ENCODE peak calls at places on chromosomes 12 and 14, in nine cellular contexts. One of them, this sample, is unnamed.

GRCh38 chr12:91951571-91951970 is 194.1 kb downstream of the BTG1 start:
- DNase-seq in breast epithelium: no peak
- DNase-seq in upper lobe of right lung: no peak
- DNase-seq in colonic mucosa: no peak
- DNase-seq in PC-3: peak; percentile 47
- DNase-seq in esophagus squamous epithelium: no peak
- DNase-seq in heart left ventricle: no peak
- DNase-seq in A549: no peak
- DNase-seq in stomach: no peak
- DNase-seq in this sample: no peak

GRCh38 chr12:9043766-9044165 is 54.4 kb downstream of the KLRG1 start:
- DNase-seq in breast epithelium: no peak
- DNase-seq in upper lobe of right lung: no peak
- DNase-seq in colonic mucosa: no peak
- DNase-seq in PC-3: no peak
- DNase-seq in esophagus squamous epithelium: no peak
- DNase-seq in heart left ventricle: no peak
- DNase-seq in A549: no peak
- DNase-seq in stomach: no peak
- DNase-seq in this sample: no peak

GRCh38 chr14:36442824-36443241 is 77.2 kb downstream of the NKX2-1 start:
- DNase-seq in breast epithelium: no peak
- DNase-seq in upper lobe of right lung: no peak
- DNase-seq in colonic mucosa: no peak
- DNase-seq in PC-3: no peak
- DNase-seq in esophagus squamous epithelium: no peak
- DNase-seq in heart left ventricle: no peak
- DNase-seq in A549: no peak
- DNase-seq in stomach: no peak
- DNase-seq in this sample: no peak

GRCh38 chr14:73477618-73478266 is 13.0 kb upstream of the RIOX1 start:
- DNase-seq in breast epithelium: peak; percentile 73
- DNase-seq in upper lobe of right lung: no peak
- DNase-seq in colonic mucosa: no peak
- DNase-seq in PC-3: no peak
- DNase-seq in esophagus squamous epithelium: no peak
- DNase-seq in heart left ventricle: no peak
- DNase-seq in A549: no peak
- DNase-seq in stomach: no peak
- DNase-seq in this sample: no peak

GRCh38 chr12:45966486-45966885 is 23.9 kb downstream of the SCAF11 start:
- DNase-seq in breast epithelium: no peak
- DNase-seq in upper lobe of right lung: no peak
- DNase-seq in colonic mucosa: no peak
- DNase-seq in PC-3: no peak
- DNase-seq in esophagus squamous epithelium: no peak
- DNase-seq in heart left ventricle: no peak
- DNase-seq in A549: peak; percentile 17
- DNase-seq in stomach: no peak
- DNase-seq in this sample: no peak

GRCh38 chr14:62143235-62143634 is 381.0 kb downstream of the SNAPC1 start:
- DNase-seq in breast epithelium: no peak
- DNase-seq in upper lobe of right lung: no peak
- DNase-seq in colonic mucosa: no peak
- DNase-seq in PC-3: no peak
- DNase-seq in esophagus squamous epithelium: no peak
- DNase-seq in heart left ventricle: no peak
- DNase-seq in A549: no peak
- DNase-seq in stomach: no peak
- DNase-seq in this sample: no peak

GRCh38 chr14:106094654-106095189 is 568.3 kb downstream of the TMEM121 start:
- DNase-seq in breast epithelium: no peak
- DNase-seq in upper lobe of right lung: no peak
- DNase-seq in colonic mucosa: no peak
- DNase-seq in PC-3: no peak
- DNase-seq in esophagus squamous epithelium: no peak
- DNase-seq in heart left ventricle: no peak
- DNase-seq in A549: peak; percentile 48
- DNase-seq in stomach: peak; percentile 27
- DNase-seq in this sample: no peak

GRCh38 chr12:20657496-20657895 is 37.6 kb upstream of the SLCO1C1 start:
- DNase-seq in breast epithelium: no peak
- DNase-seq in upper lobe of right lung: no peak
- DNase-seq in colonic mucosa: no peak
- DNase-seq in PC-3: no peak
- DNase-seq in esophagus squamous epithelium: no peak
- DNase-seq in heart left ventricle: no peak
- DNase-seq in A549: no peak
- DNase-seq in stomach: no peak
- DNase-seq in this sample: no peak

GRCh38 chr12:119308743-119309456 is 25.6 kb upstream of the CCDC60 start:
- DNase-seq in breast epithelium: no peak
- DNase-seq in upper lobe of right lung: no peak
- DNase-seq in colonic mucosa: no peak
- DNase-seq in PC-3: no peak
- DNase-seq in esophagus squamous epithelium: no peak
- DNase-seq in heart left ventricle: no peak
- DNase-seq in A549: no peak
- DNase-seq in stomach: no peak
- DNase-seq in this sample: no peak

GRCh38 chr12:10065241-10065640 is 33.5 kb downstream of the CLEC1A start:
- DNase-seq in breast epithelium: no peak
- DNase-seq in upper lobe of right lung: no peak
- DNase-seq in colonic mucosa: no peak
- DNase-seq in PC-3: no peak
- DNase-seq in esophagus squamous epithelium: no peak
- DNase-seq in heart left ventricle: no peak
- DNase-seq in A549: no peak
- DNase-seq in stomach: no peak
- DNase-seq in this sample: no peak

DNA sequence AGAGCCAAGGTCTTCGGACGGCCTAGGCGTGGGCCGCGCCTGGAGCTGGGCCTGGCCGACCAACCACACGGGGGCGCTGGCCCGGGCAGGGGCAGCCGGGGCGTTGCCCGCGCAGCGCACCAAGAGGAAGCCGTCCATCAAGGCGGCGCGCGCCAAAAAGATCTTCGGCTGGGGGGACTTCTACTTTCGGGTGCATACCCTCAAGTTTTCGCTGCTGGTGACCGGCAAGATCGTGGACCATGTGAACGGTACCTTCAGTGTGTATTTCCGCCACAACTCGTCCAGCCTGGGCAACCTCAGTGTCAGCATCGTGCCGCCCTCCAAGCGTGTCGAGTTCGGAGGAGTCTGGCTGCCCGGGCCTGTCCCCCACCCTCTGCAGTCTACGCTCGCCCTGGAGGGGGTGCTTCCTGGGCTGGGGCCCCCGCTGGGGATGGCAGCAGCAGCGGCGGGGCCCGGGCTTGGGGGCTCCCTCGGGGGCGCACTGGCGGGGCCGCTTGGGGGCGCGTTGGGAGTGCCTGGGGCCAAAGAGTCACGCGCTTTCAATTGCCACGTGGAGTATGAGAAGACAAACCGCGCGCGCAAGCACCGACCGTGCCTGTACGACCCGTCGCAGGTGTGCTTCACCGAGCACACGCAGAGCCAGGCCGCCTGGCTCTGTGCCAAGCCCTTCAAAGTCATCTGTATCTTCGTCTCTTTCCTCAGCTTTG is 4.4 kb upstream of the SHMT2 start:
- DNase-seq in breast epithelium: no peak
- DNase-seq in upper lobe of right lung: peak; percentile 85
- DNase-seq in colonic mucosa: peak; percentile 67
- DNase-seq in PC-3: no peak
- DNase-seq in esophagus squamous epithelium: no peak
- DNase-seq in heart left ventricle: no peak
- DNase-seq in A549: no peak
- DNase-seq in stomach: peak; percentile 64
- DNase-seq in this sample: peak; percentile 69
- TF ChIP-seq CTCF in breast epithelium: no peak
- TF ChIP-seq CTCF in upper lobe of right lung: peak; percentile 65
- TF ChIP-seq CTCF in colonic mucosa: peak; percentile 81
- TF ChIP-seq CTCF in PC-3: peak; percentile 12
- TF ChIP-seq CTCF in esophagus squamous epithelium: peak; percentile 54
- TF ChIP-seq CTCF in heart left ventricle: peak; percentile 34
- TF ChIP-seq CTCF in A549: no peak
- TF ChIP-seq CTCF in stomach: no peak
- TF ChIP-seq CTCF in this sample: peak; percentile 48

DNA sequence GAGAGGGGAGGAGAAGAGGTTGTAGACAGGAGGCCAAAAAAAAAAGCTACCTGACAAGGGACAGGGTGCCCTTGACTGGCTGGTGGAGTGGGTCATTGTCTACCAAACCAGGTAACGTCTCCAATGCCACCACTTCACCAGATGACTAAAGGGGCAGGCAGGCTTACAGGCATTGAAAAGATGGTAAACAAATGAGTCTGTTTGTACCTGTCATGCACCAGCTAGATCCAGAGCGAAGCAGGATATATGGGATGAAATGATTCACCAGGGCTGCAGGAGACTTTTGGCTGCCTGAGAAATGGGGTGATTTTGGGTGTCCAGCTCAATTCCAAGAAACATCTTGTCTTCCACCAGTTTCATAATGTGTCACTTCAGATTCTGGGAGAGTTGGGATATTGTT is 4.0 kb downstream of the C12orf54 start:
- DNase-seq in breast epithelium: no peak
- DNase-seq in upper lobe of right lung: no peak
- DNase-seq in colonic mucosa: no peak
- DNase-seq in PC-3: peak; percentile 9
- DNase-seq in esophagus squamous epithelium: no peak
- DNase-seq in heart left ventricle: no peak
- DNase-seq in A549: no peak
- DNase-seq in stomach: no peak
- DNase-seq in this sample: no peak
- H3K27ac ChIP-seq in breast epithelium: no peak overlapping the region
- H3K27ac ChIP-seq in upper lobe of right lung: no peak overlapping the region
- H3K27ac ChIP-seq in colonic mucosa: no peak overlapping the region
- H3K27ac ChIP-seq in PC-3: no peak overlapping the region
- H3K27ac ChIP-seq in esophagus squamous epithelium: peak overlapping the region; percentile 83
- H3K27ac ChIP-seq in heart left ventricle: no peak overlapping the region
- H3K27ac ChIP-seq in A549: no peak overlapping the region
- H3K27ac ChIP-seq in stomach: no peak overlapping the region
- H3K27ac ChIP-seq in this sample: no peak overlapping the region

GRCh38 chr12:1662761-1663439 is 28.0 kb upstream of the ADIPOR2 start:
- DNase-seq in breast epithelium: peak; percentile 52
- DNase-seq in upper lobe of right lung: peak; percentile 87
- DNase-seq in colonic mucosa: peak; percentile 86
- DNase-seq in PC-3: no peak
- DNase-seq in esophagus squamous epithelium: no peak
- DNase-seq in heart left ventricle: no peak
- DNase-seq in A549: peak; percentile 91
- DNase-seq in stomach: peak; percentile 73
- DNase-seq in this sample: no peak

GRCh38 chr12:1657616-1658167 is 28.7 kb downstream of the WNT5B start:
- DNase-seq in breast epithelium: no peak
- DNase-seq in upper lobe of right lung: no peak
- DNase-seq in colonic mucosa: no peak
- DNase-seq in PC-3: no peak
- DNase-seq in esophagus squamous epithelium: no peak
- DNase-seq in heart left ventricle: no peak
- DNase-seq in A549: no peak
- DNase-seq in stomach: peak; percentile 63
- DNase-seq in this sample: no peak

GRCh38 chr12:1661553-1662335 is 29.1 kb upstream of the ADIPOR2 start:
- DNase-seq in breast epithelium: peak; percentile 84
- DNase-seq in upper lobe of right lung: peak; percentile 97
- DNase-seq in colonic mucosa: peak; percentile 94
- DNase-seq in PC-3: peak; percentile 80
- DNase-seq in esophagus squamous epithelium: peak; percentile 62
- DNase-seq in heart left ventricle: peak; percentile 90
- DNase-seq in A549: peak; percentile 91
- DNase-seq in stomach: peak; percentile 96
- DNase-seq in this sample: peak; percentile 58

GRCh38 chr12:1663440-1664132 is 27.3 kb upstream of the ADIPOR2 start:
- DNase-seq in breast epithelium: no peak
- DNase-seq in upper lobe of right lung: no peak
- DNase-seq in colonic mucosa: no peak
- DNase-seq in PC-3: no peak
- DNase-seq in esophagus squamous epithelium: no peak
- DNase-seq in heart left ventricle: no peak
- DNase-seq in A549: no peak
- DNase-seq in stomach: no peak
- DNase-seq in this sample: no peak

DNA sequence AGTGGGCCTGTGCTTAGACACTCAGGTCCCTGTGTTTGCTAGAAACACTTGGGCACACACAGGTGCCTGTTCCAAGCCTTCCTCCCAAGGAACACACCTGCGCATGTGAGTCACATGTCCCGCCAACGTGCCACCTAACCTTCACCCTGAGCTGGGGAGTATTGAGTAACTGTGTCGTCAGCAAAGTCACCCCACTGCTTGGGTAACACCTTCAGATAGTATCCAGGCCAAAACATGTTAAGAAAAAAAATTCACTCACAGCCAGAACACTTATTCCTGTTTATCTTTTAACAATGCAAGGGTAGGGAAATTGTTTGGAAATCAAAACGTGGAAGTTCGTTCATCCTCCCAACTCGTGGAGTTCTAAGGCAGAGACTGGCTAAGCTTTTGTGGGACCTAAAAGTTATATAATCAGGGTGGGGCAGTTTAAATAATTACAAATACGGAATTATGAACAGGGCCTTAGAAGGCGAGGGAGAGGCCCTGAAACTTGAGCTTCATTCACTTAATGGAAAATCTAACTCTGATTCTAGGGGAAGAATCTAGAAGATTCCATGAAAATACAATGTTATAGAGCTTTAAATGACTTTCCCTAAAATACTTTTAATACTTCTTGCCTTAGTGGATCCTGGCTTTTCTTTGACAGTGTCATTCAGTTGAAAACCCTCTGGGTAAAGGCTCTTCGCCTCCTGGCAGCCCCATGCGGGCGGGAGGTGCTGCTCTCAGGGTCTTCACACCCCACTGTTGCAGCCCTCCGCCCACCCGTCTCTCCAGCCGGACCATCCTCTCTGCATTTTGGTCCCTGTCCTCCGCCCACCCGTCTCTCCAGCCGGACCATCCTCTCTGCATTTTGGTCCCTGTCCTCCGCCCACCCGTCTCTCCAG is 30.3 kb upstream of the ADIPOR2 start:
- DNase-seq in breast epithelium: peak; percentile 89
- DNase-seq in upper lobe of right lung: peak; percentile 93
- DNase-seq in colonic mucosa: peak; percentile 87
- DNase-seq in PC-3: no peak
- DNase-seq in esophagus squamous epithelium: no peak
- DNase-seq in heart left ventricle: no peak
- DNase-seq in A549: peak; percentile 22
- DNase-seq in stomach: peak; percentile 96
- DNase-seq in this sample: peak; percentile 45
- TF ChIP-seq CTCF in breast epithelium: no peak
- TF ChIP-seq CTCF in upper lobe of right lung: no peak
- TF ChIP-seq CTCF in colonic mucosa: no peak
- TF ChIP-seq CTCF in PC-3: no peak
- TF ChIP-seq CTCF in esophagus squamous epithelium: no peak
- TF ChIP-seq CTCF in heart left ventricle: no peak
- TF ChIP-seq CTCF in A549: no peak
- TF ChIP-seq CTCF in stomach: no peak
- TF ChIP-seq CTCF in this sample: no peak

DNA sequence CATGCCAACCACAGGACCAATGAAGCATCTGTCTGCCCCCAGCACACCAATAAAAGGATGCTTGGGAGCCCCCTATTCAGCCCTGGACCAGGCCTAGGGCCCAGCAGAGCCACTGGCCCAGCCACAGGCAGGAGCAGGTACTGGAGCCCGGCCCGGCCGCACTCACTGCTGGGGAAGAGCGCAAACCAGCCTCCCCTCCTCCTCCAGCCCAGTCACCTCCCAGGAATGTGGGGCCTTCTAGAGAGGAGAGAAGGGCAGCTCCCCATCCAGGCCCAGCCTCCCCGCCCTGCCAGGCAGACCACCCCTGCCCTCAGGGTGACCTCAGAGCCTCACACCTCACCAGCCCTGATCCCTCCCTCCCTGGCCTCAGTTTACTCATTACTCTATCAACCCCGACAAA is 56.2 kb downstream of the CCNK start:
- DNase-seq in breast epithelium: no peak
- DNase-seq in upper lobe of right lung: no peak
- DNase-seq in colonic mucosa: no peak
- DNase-seq in PC-3: peak; percentile 74
- DNase-seq in esophagus squamous epithelium: no peak
- DNase-seq in heart left ventricle: no peak
- DNase-seq in A549: peak; percentile 48
- DNase-seq in stomach: no peak
- DNase-seq in this sample: no peak
- H3K27ac ChIP-seq in breast epithelium: no peak overlapping the region
- H3K27ac ChIP-seq in upper lobe of right lung: no peak overlapping the region
- H3K27ac ChIP-seq in colonic mucosa: peak overlapping the region; percentile 32
- H3K27ac ChIP-seq in PC-3: no peak overlapping the region
- H3K27ac ChIP-seq in esophagus squamous epithelium: peak overlapping the region; percentile 52
- H3K27ac ChIP-seq in heart left ventricle: peak overlapping the region; percentile 61
- H3K27ac ChIP-seq in A549: peak overlapping the region; percentile 69
- H3K27ac ChIP-seq in stomach: no peak overlapping the region
- H3K27ac ChIP-seq in this sample: no peak overlapping the region